ENCODE peak calls at places on chromosome X, in four cellular contexts. T is SK-N-SH, M is adrenal gland, H is Peyer's patch. L is an unnamed sample. For H3K27me3, the result is how much of the 10 kb centered on the place peaks cover.

GRCh38 chrX:109643687-109644086 is 18.7 kb upstream of the KCNE5 start:
- DNase-seq in T (no peak), M (no peak), H (no peak), L (no peak)

GRCh38 chrX:50495616-50496015 is 25.0 kb upstream of the DGKK start:
- DNase-seq in T (no peak), M (no peak), H (no peak), L (no peak)

GRCh38 chrX:15877380-15877779 is 22.8 kb upstream of the AP1S2 start:
- DNase-seq in T (no peak), M (no peak), H (no peak), L (no peak)

GRCh38 chrX:9467751-9468150 is 2.9 kb downstream of the TBL1X start:
- DNase-seq in T (no peak), M (no peak), H (no peak), L (no peak)

GRCh38 chrX:43106009-43106408 is 328.0 kb upstream of the PPP1R2C start:
- DNase-seq in T (no peak), M (no peak), H (no peak), L (no peak)

GRCh38 chrX:102154900-102155805 is 624 bp downstream of the BEX5 start:
- DNase-seq in T (peak), M (no peak), H (no peak), L (peak)

GRCh38 chrX:23493941-23494374 is 159.3 kb downstream of the PTCHD1 start:
- DNase-seq in T (no peak), M (no peak), H (no peak), L (no peak)

GRCh38 chrX:81201692-81202412 is at the start of the genes HMGN5 and SH3BGRL:
- DNase-seq in T (peak), M (peak), H (peak), L (peak)

GRCh38 chrX:97563531-97564133 is 679.9 kb downstream of the RPA4 start:
- DNase-seq in T (no peak), M (peak), H (no peak), L (peak)

GRCh38 chrX:70549429-70549828 is 104.8 kb downstream of the DLG3 start:
- DNase-seq in T (no peak), M (no peak), H (no peak), L (no peak)

GRCh38 chrX:67536564-67536963 is 7.3 kb upstream of the AR start:
- DNase-seq in T (no peak), M (no peak), H (no peak), L (no peak)

GRCh38 chrX:53071604-53072417 is 10.4 kb upstream of the TSPYL2 start:
- DNase-seq in T (peak), M (peak), H (peak), L (peak)

GRCh38 chrX:44770111-44770510 is 73.7 kb upstream of the DUSP21 start:
- DNase-seq in T (no peak), M (no peak), H (no peak), L (no peak)

DNA sequence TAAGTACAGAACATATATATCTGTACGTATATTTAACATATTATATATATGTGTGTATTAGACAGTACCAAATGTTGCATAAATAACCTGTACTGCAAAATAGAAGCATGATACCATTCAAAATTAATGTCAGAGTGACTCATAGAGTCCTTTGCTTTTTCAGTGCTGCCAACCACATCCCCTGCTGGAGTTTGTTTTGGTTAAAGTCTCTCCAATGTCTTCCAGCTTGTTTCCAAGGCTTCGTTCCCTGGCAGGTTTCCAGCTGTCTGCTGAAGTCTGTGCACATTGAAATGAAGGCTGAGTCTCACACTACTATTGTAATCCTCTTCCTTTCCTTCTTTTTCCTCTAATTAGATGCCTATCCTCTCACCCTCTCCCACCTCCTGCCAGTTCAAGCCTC is 14.9 kb downstream of the NRK start:
- DNase-seq in T (no peak), M (peak), H (no peak), L (no peak)
- H3K27ac ChIP-seq in T (no peak), M (no peak), H (no peak), L (no peak)

DNA sequence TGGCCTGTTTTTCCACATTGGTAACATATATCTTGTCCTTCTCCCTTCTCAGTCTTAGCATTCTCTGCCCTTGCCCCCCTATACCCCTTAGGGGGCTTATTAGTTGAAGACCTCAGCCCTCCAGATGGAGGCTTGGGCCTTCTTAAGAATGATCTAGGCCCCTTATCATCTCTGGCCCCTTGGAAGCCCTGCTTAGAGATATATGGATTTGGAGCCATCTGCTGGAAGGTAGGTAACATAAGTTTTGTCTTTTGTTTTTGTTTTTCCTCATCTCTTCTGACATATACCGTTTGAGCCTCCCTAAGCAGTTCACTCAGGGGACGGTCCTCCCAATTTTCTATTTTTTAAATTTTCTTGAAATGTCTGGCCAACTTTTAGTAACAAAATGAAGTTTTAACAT is 48.3 kb upstream of the NAP1L2 start:
- DNase-seq in T (peak), M (no peak), H (no peak), L (no peak)
- TF ChIP-seq CTCF in T (peak), M (no peak), H (no peak), L (no peak)

GRCh38 chrX:40444798-40445496 is 135.8 kb upstream of the ATP6AP2 start:
- DNase-seq in T (no peak), M (no peak), H (no peak), L (no peak)
- H3K27me3 ChIP-seq in T (under half), M (under half), H (under half), L (under half)

DNA sequence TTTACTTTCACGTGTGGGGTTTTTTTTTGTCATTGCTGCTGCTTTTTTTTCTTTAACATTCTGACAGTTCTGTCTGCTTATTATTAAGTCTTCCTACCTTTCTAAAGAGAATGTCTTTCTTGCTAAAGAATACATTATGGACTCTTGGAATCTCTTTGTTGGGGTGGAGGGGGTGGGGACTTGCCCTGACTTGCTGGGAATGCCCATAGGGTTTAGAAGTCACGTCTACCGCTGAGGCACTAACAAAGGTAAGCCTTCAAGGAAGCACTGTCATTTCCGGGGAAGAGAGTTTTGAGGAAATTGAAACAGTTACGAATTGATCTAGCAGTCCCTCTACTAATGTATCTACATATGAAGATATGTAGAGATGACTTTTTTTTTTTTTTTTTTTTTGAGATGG is 19.4 kb downstream of the CD99 start:
- DNase-seq in T (no peak), M (no peak), H (peak), L (no peak)
- H3K27ac ChIP-seq in T (peak), M (peak), H (peak), L (peak)

DNA sequence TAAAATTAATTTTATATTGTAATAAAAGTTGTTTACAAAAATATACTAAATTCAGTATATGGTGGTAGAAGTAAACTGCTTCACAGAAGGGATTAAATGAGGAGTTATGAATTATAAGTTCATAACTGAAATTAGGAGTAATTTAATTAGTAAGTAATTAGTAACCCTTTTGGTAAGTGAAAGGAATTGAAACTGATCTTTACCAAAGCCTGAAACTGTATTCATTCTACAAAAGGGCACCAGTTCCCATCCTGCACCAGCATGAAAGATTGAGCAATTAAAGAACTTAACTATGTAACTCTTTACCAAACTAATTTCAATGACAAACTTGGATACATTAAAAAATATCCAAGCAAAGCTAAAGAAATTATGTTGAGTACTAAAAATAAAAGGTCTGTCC is 8.2 kb downstream of the MED14 start:
- DNase-seq in T (no peak), M (no peak), H (no peak), L (no peak)
- TF ChIP-seq CTCF in T (no peak), M (no peak), H (no peak), L (no peak)

GRCh38 chrX:153688534-153688899 is 791 bp downstream of the SLC6A8 start:
- DNase-seq in T (no peak), M (no peak), H (peak), L (no peak)

GRCh38 chrX:153687121-153688039 is at the start of gene SLC6A8:
- DNase-seq in T (peak), M (peak), H (peak), L (peak)

GRCh38 chrX:153688900-153689590 is 1.3 kb downstream of the SLC6A8 start:
- DNase-seq in T (peak), M (peak), H (peak), L (no peak)

GRCh38 chrX:153689654-153690465 is 2.1 kb downstream of the SLC6A8 start:
- DNase-seq in T (peak), M (peak), H (peak), L (no peak)

GRCh38 chrX:153688071-153688470 is 345 bp downstream of the SLC6A8 start:
- DNase-seq in T (no peak), M (no peak), H (no peak), L (no peak)
- H3K27me3 ChIP-seq in T (under half), M (under half), H (under half), L (under half)